ENCODE peak calls at places on chromosomes 2 and 18, in four cellular contexts. K is endothelial cell of umbilical vein, U is osteoblast, I is fibroblast of lung. X is an unnamed sample.

GRCh38 chr2:173881466-173881865 is 83.7 kb downstream of the SP3 start:
- DNase-seq in K (peak; percentile 49), U (no peak), I (peak; percentile 62), X (no peak)

GRCh38 chr2:12819098-12819465 is 102.3 kb downstream of the TRIB2 start:
- DNase-seq in K (peak; percentile 97), U (peak; percentile 83), I (peak; percentile 98), X (no peak)

GRCh38 chr18:75247601-75248421 is 37.2 kb downstream of the TSHZ1 start:
- DNase-seq in K (peak; percentile 86), U (peak; percentile 93), I (peak; percentile 83), X (no peak)

GRCh38 chr2:199992296-199992695 is 36.9 kb downstream of the MAIP1 start:
- DNase-seq in K (no peak), U (no peak), I (no peak), X (no peak)

GRCh38 chr18:21703241-21703820 is 1.2 kb downstream of the ABHD3 start:
- DNase-seq in K (no peak), U (no peak), I (peak; percentile 11), X (peak; percentile 34)

GRCh38 chr2:187117483-187117882 is 268.5 kb upstream of the ZSWIM2 start:
- DNase-seq in K (no peak), U (no peak), I (no peak), X (peak; percentile 56)

GRCh38 chr18:39772155-39772919 is 2182.7 kb upstream of the PIK3C3 start:
- DNase-seq in K (no peak), U (no peak), I (peak; percentile 58), X (no peak)

GRCh38 chr2:120013569-120014223 is 819 bp downstream of the EPB41L5 start:
- DNase-seq in K (peak; percentile 44), U (no peak), I (no peak), X (peak; percentile 71)

GRCh38 chr2:128315829-128316776 is 2.6 kb downstream of the HS6ST1 start:
- DNase-seq in K (no peak), U (peak; percentile 94), I (peak; percentile 81), X (no peak)

GRCh38 chr2:207044380-207044779 is 105.1 kb downstream of the CPO start:
- DNase-seq in K (no peak), U (no peak), I (no peak), X (no peak)

GRCh38 chr2:39468574-39469331 is 31.7 kb upstream of the MAP4K3 start:
- DNase-seq in K (peak; percentile 18), U (no peak), I (peak; percentile 47), X (no peak)

GRCh38 chr18:33711514-33711913 is 133.5 kb downstream of the ASXL3 start:
- DNase-seq in K (no peak), U (no peak), I (no peak), X (no peak)

GRCh38 chr18:27014841-27015240 is 149.3 kb upstream of the AQP4 start:
- DNase-seq in K (no peak), U (no peak), I (no peak), X (no peak)

GRCh38 chr18:934518-935123 is 29.9 kb downstream of the ADCYAP1 start:
- DNase-seq in K (no peak), U (no peak), I (no peak), X (no peak)

GRCh38 chr2:175414872-175415487 is 233.5 kb upstream of the ATP5MC3 start:
- DNase-seq in K (peak; percentile 57), U (no peak), I (peak; percentile 71), X (peak; percentile 68)

GRCh38 chr18:42290318-42291307 is 335.6 kb downstream of the PIK3C3 start:
- DNase-seq in K (no peak), U (no peak), I (no peak), X (no peak)

GRCh38 chr2:226115102-226115831 is 684.4 kb downstream of the IRS1 start:
- DNase-seq in K (peak; percentile 51), U (peak; percentile 66), I (peak; percentile 97), X (no peak)

GRCh38 chr2:68340631-68341329 is 21.0 kb upstream of the CNRIP1 start:
- DNase-seq in K (no peak), U (no peak), I (no peak), X (no peak)

GRCh38 chr2:68612765-68613519 is 30.4 kb upstream of the PROKR1 start:
- DNase-seq in K (no peak), U (no peak), I (no peak), X (no peak)

GRCh38 chr2:14677039-14677438 is 44.5 kb downstream of the LRATD1 start:
- DNase-seq in K (no peak), U (no peak), I (no peak), X (no peak)

GRCh38 chr2:73766994-73767393 is 12.9 kb downstream of the DUSP11 start:
- DNase-seq in K (no peak), U (no peak), I (no peak), X (no peak)

GRCh38 chr2:64617631-64618151 is 36.0 kb downstream of the SERTAD2 start:
- DNase-seq in K (no peak), U (no peak), I (no peak), X (no peak)

GRCh38 chr2:10619643-10620042 is 70.1 kb downstream of the NOL10 start:
- DNase-seq in K (peak; percentile 70), U (no peak), I (peak; percentile 38), X (no peak)

GRCh38 chr2:239216614-239217273 is 184.1 kb downstream of the HDAC4 start:
- DNase-seq in K (peak; percentile 14), U (no peak), I (no peak), X (no peak)

GRCh38 chr2:16626497-16626896 is 39.1 kb downstream of the CYRIA start:
- DNase-seq in K (no peak), U (peak; percentile 50), I (peak; percentile 74), X (no peak)

DNA sequence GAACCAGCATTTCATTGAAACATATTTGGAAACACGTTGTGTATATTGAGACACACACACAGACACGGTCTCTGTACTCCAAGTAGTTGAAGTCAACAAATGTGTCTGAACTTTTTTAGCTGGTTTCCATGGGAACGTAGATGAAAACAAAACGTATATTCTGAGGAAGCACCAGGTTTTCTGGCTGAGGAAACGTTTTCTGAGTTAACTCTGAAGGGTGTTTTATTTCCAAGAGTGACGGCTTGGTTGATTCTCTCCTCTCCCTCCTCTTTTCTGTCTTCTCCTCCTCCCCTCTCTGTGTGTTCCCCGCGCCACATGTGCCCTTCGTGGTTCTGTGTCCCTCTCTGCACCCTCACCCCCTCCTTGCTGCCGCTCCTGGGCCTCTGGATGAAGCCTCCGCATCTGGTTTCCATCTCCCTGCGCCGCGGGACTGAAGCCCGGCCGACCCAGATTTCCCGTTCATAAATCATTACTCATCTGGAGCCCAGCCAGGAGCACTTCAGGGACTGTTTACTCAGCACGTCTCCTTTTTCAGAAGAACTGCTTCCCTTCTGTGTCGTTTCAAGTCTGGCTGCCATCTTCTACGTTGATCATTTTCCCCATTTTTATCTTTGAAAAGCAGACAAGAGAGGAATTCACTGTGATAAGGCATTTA is 122.7 kb downstream of the COL6A3 start:
- DNase-seq in K (peak; percentile 99), U (peak; percentile 63), I (peak; percentile 99), X (no peak)
- H3K4me2 ChIP-seq in K (peak overlapping the region; percentile 83), U (peak overlapping the region; percentile 76), I (peak overlapping the region; percentile 21), X (no peak overlapping the region)

GRCh38 chr2:60867007-60867406 is 14.4 kb upstream of the REL start:
- DNase-seq in K (no peak), U (peak; percentile 14), I (no peak), X (no peak)

GRCh38 chr2:60858897-60859311 is 22.5 kb upstream of the REL start:
- DNase-seq in K (no peak), U (no peak), I (no peak), X (no peak)

GRCh38 chr2:60862642-60863041 is 18.7 kb upstream of the REL start:
- DNase-seq in K (no peak), U (no peak), I (no peak), X (no peak)

GRCh38 chr2:60857025-60857424 is 24.3 kb upstream of the REL start:
- DNase-seq in K (no peak), U (peak; percentile 66), I (no peak), X (no peak)

DNA sequence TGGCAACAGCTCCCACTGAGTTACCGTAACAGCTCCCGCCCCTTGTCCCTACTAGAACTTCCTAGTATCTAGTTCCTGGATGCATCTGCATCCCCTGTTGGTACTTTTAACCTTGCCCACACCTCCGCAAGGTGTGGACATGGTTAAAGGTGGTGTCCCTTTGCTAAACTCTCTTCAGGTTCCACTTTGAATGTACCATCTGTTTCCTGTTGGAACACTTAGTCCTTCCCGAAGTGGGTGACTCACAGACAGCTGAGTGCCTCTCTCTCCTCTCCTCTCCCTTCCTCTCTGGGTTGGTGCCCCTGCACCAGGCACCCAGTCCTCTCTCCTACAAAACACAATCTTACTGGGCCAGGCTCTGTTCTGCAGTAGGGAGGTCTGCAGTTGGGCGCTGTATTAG is 19.6 kb upstream of the REL start:
- DNase-seq in K (no peak), U (no peak), I (no peak), X (no peak)
- H3K4me2 ChIP-seq in K (no peak overlapping the region), U (no peak overlapping the region), I (no peak overlapping the region), X (no peak overlapping the region)

GRCh38 chr2:70133521-70134348 is 46.5 kb downstream of the PCBP1 start:
- DNase-seq in K (peak; percentile 77), U (no peak), I (no peak), X (no peak)

GRCh38 chr2:70132244-70133126 is 45.2 kb downstream of the PCBP1 start:
- DNase-seq in K (peak; percentile 87), U (peak; percentile 86), I (peak; percentile 76), X (no peak)

GRCh38 chr2:70127920-70128444 is 40.7 kb downstream of the PCBP1 start:
- DNase-seq in K (no peak), U (no peak), I (no peak), X (no peak)

DNA sequence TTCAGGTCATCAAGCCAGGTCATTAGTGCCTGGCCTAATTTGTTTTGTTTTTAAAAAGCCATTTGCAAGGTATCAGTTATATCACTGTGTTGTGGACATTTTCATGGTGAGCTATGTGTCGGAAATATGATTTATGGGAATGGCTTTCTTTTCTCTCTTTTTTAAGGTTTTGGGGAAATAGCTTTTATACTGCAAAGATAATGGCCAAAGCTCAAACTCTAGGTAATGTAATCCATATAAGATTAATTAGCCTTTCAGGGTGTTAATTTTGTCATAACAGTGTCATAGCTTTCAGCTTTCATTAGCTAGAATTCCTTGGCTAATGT is 45.8 kb downstream of the PCBP1 start:
- DNase-seq in K (no peak), U (no peak), I (no peak), X (no peak)
- H3K4me2 ChIP-seq in K (peak overlapping the region; percentile 57), U (peak overlapping the region; percentile 72), I (peak overlapping the region; percentile 53), X (no peak overlapping the region)

GRCh38 chr18:63140997-63141776 is 178.4 kb downstream of the BCL2 start:
- DNase-seq in K (no peak), U (no peak), I (no peak), X (no peak)

GRCh38 chr18:63141777-63142176 is 177.8 kb downstream of the BCL2 start:
- DNase-seq in K (no peak), U (no peak), I (no peak), X (no peak)

GRCh38 chr18:63142502-63143045 is 177.0 kb downstream of the BCL2 start:
- DNase-seq in K (no peak), U (no peak), I (no peak), X (no peak)

GRCh38 chr18:63144748-63145147 is 174.8 kb downstream of the BCL2 start:
- DNase-seq in K (no peak), U (peak; percentile 85), I (no peak), X (no peak)

DNA sequence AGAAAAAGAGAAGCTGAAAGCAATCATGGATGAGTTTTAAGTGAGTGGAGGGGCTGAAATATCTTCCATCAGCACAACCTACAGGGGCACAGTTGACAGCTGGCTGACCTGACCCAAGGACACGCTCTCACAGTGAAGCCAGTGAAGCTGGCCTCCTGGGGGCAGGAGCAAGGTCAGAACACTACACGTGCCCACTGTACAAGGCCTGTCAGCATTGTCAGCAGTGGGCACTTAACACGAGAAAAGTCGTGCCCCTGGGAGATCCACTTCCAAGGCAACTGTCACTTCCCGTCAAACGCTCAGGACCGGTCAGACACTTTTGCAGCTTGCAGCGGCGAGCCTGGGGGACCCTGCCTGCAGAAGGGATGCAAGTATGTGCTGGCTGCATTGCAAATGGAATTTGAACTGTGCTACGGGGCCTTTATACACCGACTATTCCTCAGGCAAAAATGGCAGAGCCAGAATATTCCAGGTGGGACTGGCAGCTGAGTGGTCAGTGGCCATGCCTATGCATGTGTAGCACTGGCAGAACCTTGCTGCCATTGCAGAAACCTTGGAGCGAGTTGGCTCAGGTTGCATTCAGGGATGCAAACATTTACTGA is 176.2 kb downstream of the BCL2 start:
- DNase-seq in K (no peak), U (no peak), I (no peak), X (no peak)
- H3K4me2 ChIP-seq in K (no peak overlapping the region), U (no peak overlapping the region), I (no peak overlapping the region), X (no peak overlapping the region)